ENCODE peak calls at places on chromosome 12, in nine cellular contexts. D, W, X, B, G, F, C, Q and L are unnamed samples.

GRCh38 chr12:52439420-52439819 is 5.2 kb upstream of the KRT75 start:
- DNase-seq in W (no peak), X (no peak), B (no peak), G (no peak), D (no peak), F (no peak), C (no peak), Q (no peak), L (no peak)

GRCh38 chr12:1865284-1865866 is 45.0 kb downstream of the LRTM2 start:
- DNase-seq in D (no peak), X (no peak), B (no peak), G (no peak), Q (no peak), F (no peak), C (no peak), W (no peak), L (no peak)

GRCh38 chr12:18422849-18423248 is 161.5 kb downstream of the PIK3C2G start:
- DNase-seq in G (no peak), W (no peak), C (no peak), X (no peak), B (no peak), Q (no peak), F (no peak), D (no peak), L (no peak)

GRCh38 chr12:59600174-59600573 is 4.3 kb downstream of the SLC16A7 start:
- DNase-seq in Q (no peak), B (no peak), X (peak), C (no peak), D (no peak), W (no peak), F (no peak), G (no peak), L (no peak)

GRCh38 chr12:51823875-51824565 is 24.5 kb downstream of the FIGNL2 start:
- DNase-seq in B (peak), F (peak), D (no peak), Q (no peak), C (no peak), W (no peak), X (peak), G (no peak), L (no peak)

GRCh38 chr12:95173392-95174251 is 43.6 kb downstream of the FGD6 start:
- DNase-seq in W (no peak), D (no peak), Q (no peak), G (peak), F (peak), C (no peak), X (peak), B (no peak), L (peak)

GRCh38 chr12:2095878-2096277 is 43.1 kb downstream of the CACNA1C start:
- DNase-seq in C (no peak), G (peak), Q (no peak), W (no peak), B (no peak), D (no peak), X (no peak), F (peak), L (no peak)

GRCh38 chr12:67019070-67019469 is 250.1 kb upstream of the CAND1 start:
- DNase-seq in G (no peak), F (no peak), C (no peak), Q (no peak), B (no peak), W (no peak), D (no peak), X (no peak), L (no peak)

GRCh38 chr12:93624595-93625294 is 52.3 kb downstream of the SOCS2 start:
- DNase-seq in G (no peak), Q (no peak), F (no peak), C (no peak), X (peak), B (no peak), W (no peak), D (no peak), L (peak)